ENCODE peak calls at places on chromosomes 12 and 14, in ten cellular contexts. R is BJ, X is upper lobe of right lung, W is spleen, N is A549, O is left lung, P is fibroblast of mammary gland, C is endodermal cell, S is astrocyte of the cerebellum, H is transverse colon. Q is an unnamed sample.
A peak's percentile ranks its signal among the peaks of the same experiment; 100 is the strongest.

GRCh38 chr14:73455294-73455693 is 3.1 kb downstream of the NUMB start:
- DNase-seq in R (no peak), X (no peak), W (no peak), N (no peak), O (no peak), P (no peak), C (no peak), S (no peak), H (no peak), Q (no peak)

GRCh38 chr12:3294481-3294911 is 196.5 kb upstream of the PRMT8 start:
- DNase-seq in R (no peak), X (no peak), W (no peak), N (no peak), O (no peak), P (no peak), C (no peak), S (no peak), H (no peak), Q (no peak)

GRCh38 chr14:57060276-57060956 is 208.3 kb downstream of the EXOC5 start:
- DNase-seq in R (no peak), X (no peak), W (no peak), N (no peak), O (no peak), P (peak; percentile 6), C (peak; percentile 56), S (no peak), H (no peak), Q (no peak)

GRCh38 chr14:73660511-73660910 is 15.7 kb downstream of the DNAL1 start:
- DNase-seq in R (no peak), X (no peak), W (no peak), N (no peak), O (no peak), P (no peak), C (no peak), S (no peak), H (no peak), Q (peak; percentile 99)

GRCh38 chr14:94109915-94110250 is 653 bp upstream of the IFI27 start:
- DNase-seq in R (no peak), X (no peak), W (no peak), N (no peak), O (no peak), P (no peak), C (no peak), S (no peak), H (no peak), Q (no peak)

GRCh38 chr12:40105515-40106201 is at the start of gene SLC2A13:
- DNase-seq in R (no peak), X (peak; percentile 89), W (peak; percentile 94), N (peak; percentile 71), O (peak; percentile 76), P (peak; percentile 53), C (peak; percentile 94), S (peak; percentile 18), H (peak; percentile 85), Q (no peak)

GRCh38 chr12:122880155-122880605 is 15.7 kb downstream of the VPS37B start:
- DNase-seq in R (no peak), X (no peak), W (no peak), N (no peak), O (no peak), P (no peak), C (no peak), S (no peak), H (no peak), Q (no peak)

GRCh38 chr14:22155582-22155981 is 433.4 kb downstream of the DAD1 start:
- DNase-seq in R (no peak), X (no peak), W (no peak), N (no peak), O (no peak), P (no peak), C (no peak), S (no peak), H (no peak), Q (no peak)

GRCh38 chr14:85572845-85573244 is 42.9 kb downstream of the FLRT2 start:
- DNase-seq in R (no peak), X (no peak), W (no peak), N (peak; percentile 23), O (no peak), P (peak; percentile 90), C (no peak), S (no peak), H (no peak), Q (no peak)

GRCh38 chr14:99790201-99790977 is 2.8 kb upstream of the EML1 start:
- DNase-seq in R (no peak), X (no peak), W (no peak), N (no peak), O (no peak), P (no peak), C (no peak), S (no peak), H (no peak), Q (no peak)

GRCh38 chr12:55839345-55840140 is 3.2 kb downstream of the MMP19 start:
- DNase-seq in R (no peak), X (no peak), W (no peak), N (no peak), O (no peak), P (no peak), C (no peak), S (no peak), H (no peak), Q (no peak)

GRCh38 chr12:108526482-108527234 is 11.6 kb downstream of the FICD start:
- DNase-seq in R (no peak), X (no peak), W (no peak), N (no peak), O (no peak), P (peak; percentile 44), C (peak; percentile 50), S (peak; percentile 76), H (no peak), Q (no peak)

GRCh38 chr12:67534671-67535070 is 113.9 kb upstream of the DYRK2 start:
- DNase-seq in R (peak; percentile 88), X (no peak), W (no peak), N (peak; percentile 47), O (no peak), P (peak; percentile 95), C (no peak), S (peak; percentile 89), H (no peak), Q (no peak)

GRCh38 chr12:30795660-30796507 is 41.1 kb upstream of the CAPRIN2 start:
- DNase-seq in R (no peak), X (peak; percentile 77), W (peak; percentile 88), N (peak; percentile 69), O (peak; percentile 64), P (peak; percentile 80), C (peak; percentile 96), S (peak; percentile 35), H (peak; percentile 31), Q (no peak)
- H3K4me3 ChIP-seq in R (peak overlapping the region; percentile 63), X (peak overlapping the region; percentile 57), W (peak overlapping the region; percentile 52), N (peak overlapping the region; percentile 73), O (peak overlapping the region; percentile 65), P (peak overlapping the region; percentile 60), C (peak overlapping the region; percentile 77), S (peak overlapping the region; percentile 54), H (peak overlapping the region; percentile 2), Q (no peak overlapping the region)

GRCh38 chr14:75001261-75001660 is 1.5 kb upstream of the EIF2B2 start:
- DNase-seq in R (no peak), X (no peak), W (no peak), N (no peak), O (no peak), P (no peak), C (no peak), S (no peak), H (no peak), Q (no peak)

GRCh38 chr14:75005357-75005756 is 2.6 kb downstream of the EIF2B2 start:
- DNase-seq in R (no peak), X (no peak), W (no peak), N (no peak), O (no peak), P (no peak), C (no peak), S (no peak), H (no peak), Q (no peak)

GRCh38 chr14:75001899-75002298 is 822 bp upstream of the EIF2B2 start:
- DNase-seq in R (no peak), X (no peak), W (no peak), N (no peak), O (no peak), P (no peak), C (no peak), S (no peak), H (no peak), Q (no peak)

GRCh38 chr14:75003250-75004027 is 718 bp downstream of the EIF2B2 start:
- DNase-seq in R (no peak), X (no peak), W (no peak), N (no peak), O (no peak), P (no peak), C (no peak), S (no peak), H (peak; percentile 18), Q (no peak)

DNA sequence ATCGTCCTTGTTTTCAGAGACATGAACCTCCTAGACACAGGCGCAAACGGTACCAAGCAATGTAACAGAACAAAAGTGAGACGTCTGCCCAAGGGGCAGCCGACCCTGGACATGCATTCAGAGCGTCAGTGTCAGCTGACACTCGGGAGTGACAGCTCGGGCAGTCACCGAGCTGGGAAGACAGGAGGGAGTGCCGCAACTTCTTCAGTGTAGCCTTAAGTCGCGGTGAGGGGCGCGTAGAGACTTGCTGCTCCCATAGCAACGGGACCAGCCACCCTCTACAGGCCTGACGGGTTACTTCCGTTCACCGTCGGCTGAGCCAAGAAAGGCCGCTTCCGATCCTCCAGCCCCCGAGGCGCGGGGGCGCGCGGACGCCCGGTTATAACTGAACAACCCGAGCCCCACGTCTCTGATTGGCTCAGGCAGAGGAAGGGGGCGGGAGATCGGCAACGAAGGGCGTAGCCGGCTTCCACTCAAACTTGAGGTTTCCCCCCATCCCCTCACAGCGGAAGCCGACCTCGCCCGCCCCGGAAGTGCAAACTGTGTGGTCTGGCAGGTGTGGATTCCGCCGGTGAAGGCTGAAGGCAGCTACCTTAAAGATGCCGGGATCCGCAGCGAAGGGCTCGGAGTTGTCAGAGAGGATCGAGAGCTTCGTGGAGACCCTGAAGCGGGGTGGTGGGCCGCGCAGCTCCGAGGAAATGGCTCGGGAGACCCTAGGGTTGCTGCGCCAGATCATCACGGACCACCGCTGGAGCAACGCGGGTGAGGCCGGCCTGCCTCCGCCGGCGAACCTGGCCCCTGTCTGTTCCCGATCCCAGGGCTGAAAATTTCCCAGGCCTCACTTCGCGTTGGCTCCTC is at the start of gene EIF2B2:
- DNase-seq in R (peak; percentile 86), X (peak; percentile 99), W (peak; percentile 99), N (peak; percentile 95), O (peak; percentile 98), P (peak; percentile 91), C (peak; percentile 100), S (peak; percentile 86), H (peak; percentile 98), Q (peak; percentile 80)
- TF ChIP-seq CTCF in R (peak; percentile 16), X (peak; percentile 23), W (peak; percentile 45), N (no peak), O (no peak), P (no peak), C (peak; percentile 47), S (no peak), H (no peak), Q (no peak)

GRCh38 chr12:132066345-132066685 is 77.8 kb downstream of the DDX51 start:
- DNase-seq in R (no peak), X (no peak), W (peak; percentile 73), N (no peak), O (no peak), P (no peak), C (no peak), S (no peak), H (peak; percentile 33), Q (no peak)
- H3K4me3 ChIP-seq in R (no peak overlapping the region), X (no peak overlapping the region), W (no peak overlapping the region), N (no peak overlapping the region), O (no peak overlapping the region), P (no peak overlapping the region), C (no peak overlapping the region), S (no peak overlapping the region), H (no peak overlapping the region), Q (no peak overlapping the region)

GRCh38 chr12:115398311-115398781 is 714.4 kb upstream of the TBX3 start:
- DNase-seq in R (no peak), X (no peak), W (no peak), N (peak; percentile 85), O (no peak), P (no peak), C (peak; percentile 83), S (no peak), H (peak; percentile 10), Q (peak; percentile 96)
- TF ChIP-seq CTCF in R (no peak), X (no peak), W (peak; percentile 9), N (peak; percentile 58), O (no peak), P (no peak), C (peak; percentile 54), S (no peak), H (no peak), Q (peak; percentile 92)